ENCODE peak calls at places on chromosomes 6 and 20, in four cellular contexts. D is K562, N is H1, O is GM12878. M is an unnamed sample.

GRCh38 chr6:46381579-46381978 is 109.7 kb downstream of the RCAN2 start:
- DNase-seq in N (no peak), D (no peak), O (no peak), M (no peak)

GRCh38 chr6:134870677-134871498 is 79.0 kb downstream of the ALDH8A1 start:
- DNase-seq in N (no peak), O (peak), D (no peak), M (no peak)

GRCh38 chr6:6969761-6970223 is 138.0 kb upstream of the RREB1 start:
- DNase-seq in O (no peak), N (no peak), D (peak), M (peak)

GRCh38 chr6:29926081-29926794 is 16.1 kb upstream of the HLA-A start:
- DNase-seq in D (no peak), O (no peak), N (no peak), M (no peak)

GRCh38 chr20:22768779-22769178 is 184.4 kb upstream of the FOXA2 start:
- DNase-seq in N (no peak), D (no peak), O (no peak), M (no peak)

GRCh38 chr6:122184260-122184934 is 215.1 kb upstream of the HSF2 start:
- DNase-seq in O (no peak), D (no peak), N (no peak), M (peak)

GRCh38 chr6:134249412-134249758 is 68.5 kb downstream of the SGK1 start:
- DNase-seq in N (no peak), D (no peak), O (no peak), M (no peak)

GRCh38 chr6:106847116-106847515 is 127.4 kb downstream of the CD24 start:
- DNase-seq in D (peak), O (peak), N (no peak), M (no peak)

GRCh38 chr6:73801652-73802268 is 105.8 kb downstream of the CD109 start:
- DNase-seq in O (no peak), N (no peak), D (no peak), M (no peak)

GRCh38 chr6:168675375-168675774 is 234.4 kb downstream of the SMOC2 start:
- DNase-seq in O (no peak), N (no peak), D (no peak), M (no peak)

GRCh38 chr6:6003334-6004146 is 3.2 kb downstream of the NRN1 start:
- DNase-seq in N (no peak), D (no peak), O (no peak), M (no peak)

GRCh38 chr6:53119772-53120409 is 28.8 kb downstream of the GCM1 start:
- DNase-seq in D (no peak), N (peak), O (no peak), M (peak)

GRCh38 chr6:29926795-29927427 is 15.4 kb upstream of the HLA-A start:
- DNase-seq in O (no peak), D (no peak), N (no peak), M (peak)

GRCh38 chr6:128370072-128370471 is 150.3 kb downstream of the PTPRK start:
- DNase-seq in O (no peak), N (no peak), D (no peak), M (peak)

GRCh38 chr6:56911847-56912246 is 43.1 kb upstream of the BEND6 start:
- DNase-seq in N (no peak), D (no peak), O (no peak), M (no peak)

GRCh38 chr20:59751075-59751711 is 146.9 kb downstream of the PHACTR3 start:
- DNase-seq in N (peak), D (peak), O (peak), M (peak)

GRCh38 chr20:56924976-56925695 is 296.0 kb downstream of the TFAP2C start:
- DNase-seq in N (peak), D (no peak), O (no peak), M (no peak)

GRCh38 chr20:50029697-50030428 is 47.1 kb downstream of the SNAI1 start:
- DNase-seq in O (no peak), N (no peak), D (peak), M (peak)

GRCh38 chr6:119858901-119859300 is 509.3 kb upstream of the MAN1A1 start:
- DNase-seq in D (no peak), N (no peak), O (no peak), M (no peak)

GRCh38 chr20:54716790-54717189 is 241.4 kb downstream of the DOK5 start:
- DNase-seq in D (no peak), O (no peak), N (no peak), M (no peak)

GRCh38 chr6:127606131-127606562 is 29.2 kb downstream of the C6orf58 start:
- DNase-seq in O (no peak), N (no peak), D (no peak), M (peak)

GRCh38 chr6:108417027-108417426 is 122.2 kb downstream of the AFG1L start:
- DNase-seq in N (no peak), D (no peak), O (no peak), M (no peak)
- TF ChIP-seq POLR2AphosphoS5 in N (no peak), D (no peak), O (no peak), M (no peak)

GRCh38 chr6:153949606-153950005 is 89.4 kb upstream of the OPRM1 start:
- DNase-seq in N (no peak), D (no peak), O (no peak), M (no peak)

GRCh38 chr6:153942361-153942760 is 96.7 kb upstream of the OPRM1 start:
- DNase-seq in N (no peak), D (no peak), O (no peak), M (no peak)

GRCh38 chr6:153944197-153944596 is 94.8 kb upstream of the OPRM1 start:
- DNase-seq in D (no peak), O (no peak), N (no peak), M (no peak)

DNA sequence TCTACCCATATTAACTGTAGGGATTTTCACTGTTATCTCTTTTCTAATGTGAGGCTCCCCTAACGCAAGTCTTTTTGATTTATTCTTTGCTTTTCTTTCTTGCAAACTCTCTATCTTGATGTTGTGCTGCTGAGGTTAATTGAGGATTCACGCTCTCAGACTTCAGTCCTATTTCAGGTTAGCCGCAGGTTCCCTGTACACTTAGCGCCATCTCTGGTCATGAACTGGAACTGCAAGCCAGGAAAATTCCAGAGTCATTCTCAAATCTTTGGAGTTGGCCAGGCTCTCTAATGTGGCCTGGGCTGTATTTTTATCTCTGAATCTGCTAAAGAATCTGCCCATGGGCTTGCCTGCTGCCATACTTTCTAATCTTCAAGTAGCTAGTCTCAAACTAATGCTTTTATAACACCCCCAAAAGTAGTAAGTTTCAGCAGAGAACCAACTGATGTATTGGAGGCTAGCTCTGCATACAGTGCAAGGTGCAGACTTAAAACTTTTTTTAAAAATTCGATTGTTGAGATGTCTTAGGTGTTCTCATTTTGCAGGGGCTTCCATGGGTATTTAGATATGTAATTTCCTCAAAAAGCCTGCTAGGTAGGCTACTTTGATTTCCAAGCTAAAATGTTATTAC is 91.1 kb upstream of the OPRM1 start:
- DNase-seq in D (peak), N (peak), O (no peak), M (peak)
- TF ChIP-seq SIN3A in D (no peak), N (no peak), O (no peak), M (no peak)

GRCh38 chr6:10759312-10759839 is 11.8 kb downstream of the TMEM14B start:
- DNase-seq in D (peak), N (no peak), O (no peak), M (peak)
- TF ChIP-seq CREB1 in D (no peak), N (no peak), O (no peak), M (no peak)

GRCh38 chr6:31543639-31544038 is 1.8 kb upstream of the DDX39B start:
- DNase-seq in O (no peak), N (no peak), D (no peak), M (no peak)

GRCh38 chr6:31541059-31541657 is 645 bp downstream of the DDX39B start:
- DNase-seq in O (no peak), D (peak), N (no peak), M (peak)

GRCh38 chr6:31540640-31541039 is 1.2 kb downstream of the DDX39B start:
- DNase-seq in D (no peak), N (no peak), O (no peak), M (no peak)

GRCh38 chr6:31544676-31545075 is 1.7 kb downstream of the ATP6V1G2 start:
- DNase-seq in D (no peak), N (no peak), O (no peak), M (no peak)

DNA sequence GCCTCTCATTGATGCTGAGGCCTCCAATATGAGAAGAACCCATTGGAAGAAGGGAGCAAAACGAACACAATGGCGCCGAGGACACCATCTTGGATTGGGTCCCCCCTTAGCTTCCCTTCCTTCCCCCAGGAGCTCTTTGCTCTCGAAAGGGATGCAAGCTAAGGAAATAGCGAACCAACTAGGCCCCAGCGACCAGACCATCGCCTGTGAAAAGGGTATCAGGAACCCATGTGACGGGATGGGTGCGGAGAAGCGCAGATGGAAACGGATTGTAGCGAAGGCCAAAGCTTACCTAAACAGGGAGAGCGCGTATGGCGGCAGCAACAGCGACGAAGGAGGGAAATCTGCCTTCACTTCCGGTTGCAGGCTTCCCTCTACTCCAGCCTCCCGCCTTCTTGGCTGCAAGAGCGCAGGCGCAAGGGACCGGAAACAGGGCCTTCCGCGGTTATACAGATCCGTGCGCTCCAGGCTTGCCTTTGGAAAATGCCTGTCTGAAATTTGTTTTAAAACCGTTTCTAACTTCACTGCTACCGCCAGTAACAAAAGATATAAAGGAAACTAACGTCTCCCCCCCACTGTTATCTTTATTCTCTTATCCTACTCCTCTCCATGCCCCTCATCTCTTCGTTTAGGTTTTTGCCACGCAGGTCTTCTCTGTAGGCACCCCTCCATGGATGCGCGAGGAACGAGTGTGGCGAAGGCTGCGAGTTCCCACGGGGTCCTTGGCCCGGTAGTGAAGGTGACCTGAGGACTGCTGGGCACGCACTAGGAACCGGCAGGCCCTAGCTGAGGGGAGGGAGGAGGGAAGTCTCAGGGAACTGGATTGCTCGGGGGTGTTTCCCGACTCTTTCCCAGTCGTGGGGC is at the start of gene DDX39B:
- DNase-seq in D (peak), N (peak), O (peak), M (peak)
- TF ChIP-seq POLR2AphosphoS5 in D (peak), N (peak), O (peak), M (peak)

DNA sequence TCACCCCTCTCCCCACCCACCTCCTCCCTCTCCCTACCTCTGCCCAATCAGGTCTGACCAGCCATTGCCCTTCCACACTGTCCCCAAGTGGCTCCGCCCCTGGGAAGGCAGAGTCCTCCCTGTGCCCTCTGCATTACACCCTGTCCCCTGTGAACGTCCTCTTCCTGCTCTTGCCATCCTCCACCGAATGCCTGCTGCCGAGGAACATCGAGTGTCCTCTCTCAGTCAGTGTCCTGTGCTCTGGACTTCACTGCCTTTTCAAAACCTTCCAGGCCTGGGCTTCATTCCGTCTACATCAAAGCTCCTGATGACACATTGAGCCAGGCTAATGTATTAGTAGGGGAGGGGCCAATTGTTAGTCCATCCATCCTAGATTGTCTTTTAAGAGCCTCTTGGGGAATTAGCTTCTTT is 3.3 kb upstream of the PACSIN1 start:
- DNase-seq in N (peak), D (peak), O (no peak), M (peak)
- TF ChIP-seq SIN3A in N (no peak), D (no peak), O (no peak), M (no peak)

GRCh38 chr6:111589366-111589765 is 16.3 kb downstream of the TRAF3IP2 start:
- DNase-seq in D (no peak), N (no peak), O (no peak), M (peak)
- TF ChIP-seq CREB1 in D (no peak), N (no peak), O (no peak), M (no peak)

M was measured in HepG2.